ENCODE peak calls at places on chromosomes 11 and 22, in seven cellular contexts. Z is adipocyte; V is heart right ventricle; T is gastrocnemius medialis; Y is H1; E is suprapubic skin; I is CD4-positive, alpha-beta memory T cell. G is an unnamed sample. For H3K27me3, the result is how much of the 10 kb centered on the place peaks cover.

GRCh38 chr11:84137960-84138359 is 851.8 kb upstream of the CCDC90B start:
- DNase-seq in I (no peak), Z (no peak), E (no peak), T (no peak), V (no peak), Y (no peak), G (no peak)

GRCh38 chr11:33664166-33664565 is 36.5 kb downstream of the C11orf91 start:
- DNase-seq in E (no peak), T (no peak), Z (no peak), Y (no peak), V (no peak), I (no peak), G (no peak)

GRCh38 chr11:64536396-64536935 is 54.6 kb upstream of the SLC22A12 start:
- DNase-seq in T (no peak), I (no peak), E (no peak), V (no peak), Z (peak), Y (no peak), G (no peak)

GRCh38 chr22:27358096-27358870 is 443.3 kb downstream of the MN1 start:
- DNase-seq in Y (no peak), Z (no peak), I (no peak), E (no peak), V (no peak), T (no peak), G (no peak)

GRCh38 chr22:38751422-38752346 is 4.1 kb downstream of the SUN2 start:
- DNase-seq in V (no peak), Y (no peak), T (peak), I (peak), E (no peak), Z (no peak), G (peak)

GRCh38 chr22:42184852-42185251 is 54.2 kb upstream of the CYP2D6 start:
- DNase-seq in I (no peak), E (no peak), T (no peak), V (no peak), Z (no peak), Y (no peak), G (no peak)

GRCh38 chr22:22894740-22895731 is 7.4 kb downstream of the IGLL5 start:
- DNase-seq in V (no peak), I (no peak), Y (no peak), T (no peak), Z (no peak), E (peak), G (no peak)

GRCh38 chr22:29382575-29383328 is 5.6 kb downstream of the AP1B1 start:
- DNase-seq in T (no peak), Z (no peak), V (no peak), Y (no peak), E (no peak), I (no peak), G (no peak)

GRCh38 chr11:69696749-69697488 is 6.9 kb downstream of the FGF19 start:
- DNase-seq in T (no peak), I (no peak), Y (no peak), Z (no peak), E (no peak), V (no peak), G (no peak)

GRCh38 chr11:1831338-1832180 is 3.2 kb upstream of the SYT8 start:
- DNase-seq in E (no peak), Y (no peak), I (no peak), T (no peak), V (no peak), Z (no peak), G (no peak)

GRCh38 chr22:27930246-27931060 is 11.4 kb upstream of the PITPNB start:
- DNase-seq in T (no peak), E (no peak), Y (no peak), V (no peak), Z (peak), I (no peak), G (no peak)

GRCh38 chr11:69318093-69318420 is 24.1 kb downstream of the MYEOV start:
- DNase-seq in Y (no peak), T (no peak), V (no peak), I (no peak), E (no peak), Z (no peak), G (no peak)

GRCh38 chr11:72584293-72584921 is 89.8 kb downstream of the PDE2A start:
- DNase-seq in E (no peak), I (peak), Z (peak), V (peak), Y (no peak), T (peak), G (peak)

GRCh38 chr11:44780940-44781631 is 54.3 kb downstream of the TSPAN18 start:
- DNase-seq in I (no peak), Y (no peak), T (no peak), V (peak), Z (no peak), E (peak), G (no peak)

GRCh38 chr11:94767701-94768601 is at the start of gene AMOTL1:
- DNase-seq in Z (peak), E (peak), Y (peak), T (peak), I (no peak), V (peak), G (no peak)

GRCh38 chr11:9842923-9843322 is 179.0 kb downstream of the SWAP70 start:
- DNase-seq in V (no peak), T (no peak), I (no peak), E (no peak), Z (no peak), Y (no peak), G (no peak)
- H3K27me3 ChIP-seq in V (under half), T (under half), I (under half), E (under half), Z (under half), Y (under half), G (under half)

DNA sequence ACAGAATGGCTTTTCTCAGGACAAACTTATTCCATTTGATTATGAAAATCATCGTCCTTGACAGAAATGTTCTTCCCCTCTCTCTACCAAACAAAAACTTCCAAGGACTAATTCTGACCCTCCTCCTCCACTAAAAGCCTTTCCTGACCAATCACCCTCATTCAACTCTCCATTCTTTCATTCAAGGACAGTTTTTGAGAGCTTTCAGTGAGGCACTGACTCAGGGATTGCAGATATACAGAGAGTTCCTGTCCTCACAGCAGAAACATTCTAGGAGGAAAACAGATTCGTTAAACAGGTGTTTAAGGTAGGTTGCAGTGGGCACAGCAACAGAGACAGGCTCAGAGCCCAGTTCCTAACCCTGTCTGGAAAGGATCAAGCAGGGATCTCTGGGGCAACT is 41.5 kb downstream of the OR4D9 start:
- DNase-seq in Y (no peak), V (no peak), I (no peak), Z (peak), E (no peak), T (no peak), G (no peak)
- H3K27me3 ChIP-seq in Y (under half), V (under half), I (under half), Z (under half), E (under half), T (under half), G (under half)

GRCh38 chr11:59417023-59417422 is 9.2 kb downstream of the OR5A2 start:
- DNase-seq in T (no peak), E (no peak), V (no peak), Z (no peak), Y (no peak), I (no peak), G (no peak)

GRCh38 chr11:59413646-59414045 is 12.6 kb downstream of the OR5A2 start:
- DNase-seq in I (no peak), T (no peak), E (no peak), Y (no peak), Z (no peak), V (no peak), G (no peak)

GRCh38 chr11:59418151-59418550 is 8.1 kb downstream of the OR5A2 start:
- DNase-seq in Z (no peak), T (no peak), Y (no peak), E (no peak), V (no peak), I (no peak), G (no peak)

GRCh38 chr11:59416613-59417012 is 9.6 kb downstream of the OR5A2 start:
- DNase-seq in V (no peak), E (no peak), I (no peak), T (no peak), Z (no peak), Y (no peak), G (no peak)
- H3K27me3 ChIP-seq in V (under half), E (under half), I (under half), T (under half), Z (under half), Y (under half), G (under half)

GRCh38 chr11:124762077-124762623 is at the start of gene ESAM:
- DNase-seq in Y (no peak), T (no peak), E (no peak), I (peak), Z (no peak), V (peak), G (peak)
- H3K27me3 ChIP-seq in Y (half or more), T (under half), E (half or more), I (under half), Z (half or more), V (under half), G (under half)

G was measured in CD8-positive, alpha-beta memory T cell.